ENCODE peak calls at places on chromosomes 13 and 19, in six cellular contexts. H, G, V, Z, P and T are unnamed samples.

GRCh38 chr13:21898461-21898860 is 227.6 kb downstream of the FGF9 start:
- DNase-seq in H (no peak), G (no peak), V (no peak), Z (no peak), P (no peak), T (no peak)

GRCh38 chr13:84431646-84432045 is 549.4 kb upstream of the SLITRK1 start:
- DNase-seq in H (no peak), G (peak), V (no peak), Z (no peak), P (no peak), T (no peak)

GRCh38 chr19:53906211-53907192 is 2.6 kb upstream of the CACNG7 start:
- DNase-seq in H (peak), G (peak), V (peak), Z (peak), P (peak), T (no peak)

GRCh38 chr13:45861352-45861751 is 9.8 kb upstream of the SIAH3 start:
- DNase-seq in H (no peak), G (peak), V (no peak), Z (no peak), P (no peak), T (no peak)

GRCh38 chr13:107642841-107643240 is 572.5 kb downstream of the LIG4 start:
- DNase-seq in H (no peak), G (no peak), V (no peak), Z (no peak), P (no peak), T (no peak)

GRCh38 chr19:4389511-4390016 is 10.8 kb downstream of the SH3GL1 start:
- DNase-seq in H (no peak), G (no peak), V (no peak), Z (no peak), P (no peak), T (no peak)

GRCh38 chr13:32889986-32890565 is 126.1 kb upstream of the KL start:
- DNase-seq in H (no peak), G (peak), V (no peak), Z (no peak), P (no peak), T (no peak)

GRCh38 chr19:29001006-29001921 is 211.7 kb downstream of the UQCRFS1 start:
- DNase-seq in H (no peak), G (no peak), V (no peak), Z (no peak), P (no peak), T (no peak)

GRCh38 chr13:50125306-50125555 is 110.0 kb downstream of the KCNRG start:
- DNase-seq in H (no peak), G (no peak), V (no peak), Z (peak), P (no peak), T (no peak)

GRCh38 chr19:57558525-57558924 is 1.1 kb downstream of the ZNF550 start:
- DNase-seq in H (peak), G (peak), V (no peak), Z (no peak), P (peak), T (no peak)

GRCh38 chr19:7860902-7861618 is 13.1 kb downstream of the PRR36 start:
- DNase-seq in H (no peak), G (no peak), V (no peak), Z (peak), P (no peak), T (no peak)

GRCh38 chr19:17001603-17002183 is 24.9 kb downstream of the CPAMD8 start:
- DNase-seq in H (no peak), G (no peak), V (peak), Z (no peak), P (peak), T (no peak)

GRCh38 chr19:10884273-10884672 is 12.9 kb downstream of the CARM1 start:
- DNase-seq in H (peak), G (peak), V (no peak), Z (no peak), P (no peak), T (no peak)

GRCh38 chr19:33821871-33822270 is 25.2 kb downstream of the KCTD15 start:
- DNase-seq in H (no peak), G (no peak), V (peak), Z (no peak), P (no peak), T (no peak)

GRCh38 chr13:113192902-113193301 is 15.6 kb downstream of the PCID2 start:
- DNase-seq in H (peak), G (peak), V (no peak), Z (no peak), P (no peak), T (no peak)

GRCh38 chr13:98563071-98563470 is 13.8 kb downstream of the STK24 start:
- DNase-seq in H (no peak), G (peak), V (peak), Z (no peak), P (no peak), T (no peak)

GRCh38 chr19:29927944-29928669 is 13.9 kb upstream of the URI1 start:
- DNase-seq in H (no peak), G (no peak), V (no peak), Z (no peak), P (peak), T (no peak)

GRCh38 chr13:94950303-94950702 is 238.0 kb upstream of the SOX21 start:
- DNase-seq in H (no peak), G (no peak), V (no peak), Z (no peak), P (no peak), T (peak)

GRCh38 chr13:29449726-29450125 is 145.8 kb downstream of the SLC7A1 start:
- DNase-seq in H (no peak), G (no peak), V (no peak), Z (no peak), P (no peak), T (no peak)

GRCh38 chr13:75666646-75667351 is 30.7 kb downstream of the LMO7 start:
- DNase-seq in H (no peak), G (peak), V (no peak), Z (no peak), P (no peak), T (no peak)

GRCh38 chr19:54434112-54434861 is 14.7 kb upstream of the LENG8 start:
- DNase-seq in H (no peak), G (no peak), V (no peak), Z (no peak), P (no peak), T (no peak)

GRCh38 chr13:83880275-83881027 is 1.8 kb downstream of the SLITRK1 start:
- DNase-seq in H (no peak), G (peak), V (no peak), Z (no peak), P (no peak), T (no peak)

GRCh38 chr19:42113641-42114348 is 18.5 kb downstream of the POU2F2 start:
- DNase-seq in H (peak), G (peak), V (no peak), Z (peak), P (peak), T (peak)

GRCh38 chr13:30904043-30904442 is 2.0 kb upstream of the MEDAG start:
- DNase-seq in H (no peak), G (no peak), V (no peak), Z (no peak), P (no peak), T (no peak)